ENCODE peak calls at places on chromosome 3, in eight cellular contexts. One of them, this sample, is unnamed.

GRCh38 chr3:171949559-171949958 is 89.8 kb upstream of the FNDC3B start:
- DNase-seq in ascending aorta: no peak
- DNase-seq in IMR-90: no peak
- DNase-seq in brain microvascular endothelial cell: no peak
- DNase-seq in CD8-positive, alpha-beta T cell: no peak
- DNase-seq in tibial nerve: no peak
- DNase-seq in osteoblast: no peak
- DNase-seq in CD8-positive, alpha-beta memory T cell: no peak
- DNase-seq in this sample: no peak

GRCh38 chr3:126557415-126557745 is 1.4 kb downstream of the C3orf22 start:
- DNase-seq in IMR-90: no peak
- DNase-seq in ascending aorta: peak
- DNase-seq in brain microvascular endothelial cell: no peak
- DNase-seq in tibial nerve: no peak
- DNase-seq in CD8-positive, alpha-beta T cell: peak
- DNase-seq in CD8-positive, alpha-beta memory T cell: no peak
- DNase-seq in osteoblast: peak
- DNase-seq in this sample: no peak

GRCh38 chr3:86954751-86955150 is 36.2 kb downstream of the VGLL3 start:
- DNase-seq in osteoblast: peak
- DNase-seq in IMR-90: no peak
- DNase-seq in CD8-positive, alpha-beta T cell: no peak
- DNase-seq in tibial nerve: no peak
- DNase-seq in brain microvascular endothelial cell: no peak
- DNase-seq in CD8-positive, alpha-beta memory T cell: no peak
- DNase-seq in ascending aorta: no peak
- DNase-seq in this sample: no peak

GRCh38 chr3:173589116-173589515 is 191.6 kb downstream of the NLGN1 start:
- DNase-seq in ascending aorta: no peak
- DNase-seq in CD8-positive, alpha-beta memory T cell: no peak
- DNase-seq in IMR-90: no peak
- DNase-seq in osteoblast: no peak
- DNase-seq in brain microvascular endothelial cell: no peak
- DNase-seq in CD8-positive, alpha-beta T cell: no peak
- DNase-seq in tibial nerve: no peak
- DNase-seq in this sample: no peak

GRCh38 chr3:66597316-66597863 is 96.6 kb upstream of the LRIG1 start:
- DNase-seq in tibial nerve: no peak
- DNase-seq in osteoblast: no peak
- DNase-seq in ascending aorta: no peak
- DNase-seq in brain microvascular endothelial cell: no peak
- DNase-seq in IMR-90: no peak
- DNase-seq in CD8-positive, alpha-beta memory T cell: no peak
- DNase-seq in CD8-positive, alpha-beta T cell: no peak
- DNase-seq in this sample: no peak

GRCh38 chr3:129117134-129117533 is 4.5 kb downstream of the RAB43 start:
- DNase-seq in CD8-positive, alpha-beta T cell: no peak
- DNase-seq in IMR-90: no peak
- DNase-seq in ascending aorta: no peak
- DNase-seq in osteoblast: no peak
- DNase-seq in CD8-positive, alpha-beta memory T cell: no peak
- DNase-seq in brain microvascular endothelial cell: no peak
- DNase-seq in tibial nerve: no peak
- DNase-seq in this sample: no peak

GRCh38 chr3:73710340-73710739 is 85.6 kb upstream of the PDZRN3 start:
- DNase-seq in tibial nerve: no peak
- DNase-seq in CD8-positive, alpha-beta T cell: no peak
- DNase-seq in osteoblast: no peak
- DNase-seq in IMR-90: peak
- DNase-seq in ascending aorta: no peak
- DNase-seq in brain microvascular endothelial cell: no peak
- DNase-seq in CD8-positive, alpha-beta memory T cell: no peak
- DNase-seq in this sample: no peak

GRCh38 chr3:15331606-15332404 is 581 bp downstream of the SH3BP5 start:
- DNase-seq in IMR-90: peak
- DNase-seq in brain microvascular endothelial cell: no peak
- DNase-seq in ascending aorta: peak
- DNase-seq in osteoblast: peak
- DNase-seq in CD8-positive, alpha-beta memory T cell: peak
- DNase-seq in CD8-positive, alpha-beta T cell: peak
- DNase-seq in tibial nerve: peak
- DNase-seq in this sample: no peak

GRCh38 chr3:155753038-155753647 is 8.3 kb upstream of the PLCH1 start:
- DNase-seq in CD8-positive, alpha-beta T cell: no peak
- DNase-seq in IMR-90: peak
- DNase-seq in CD8-positive, alpha-beta memory T cell: no peak
- DNase-seq in brain microvascular endothelial cell: no peak
- DNase-seq in osteoblast: peak
- DNase-seq in ascending aorta: no peak
- DNase-seq in tibial nerve: no peak
- DNase-seq in this sample: no peak

GRCh38 chr3:157104928-157105652 is 54.9 kb downstream of the CCNL1 start:
- DNase-seq in CD8-positive, alpha-beta memory T cell: no peak
- DNase-seq in ascending aorta: no peak
- DNase-seq in tibial nerve: no peak
- DNase-seq in brain microvascular endothelial cell: no peak
- DNase-seq in CD8-positive, alpha-beta T cell: no peak
- DNase-seq in IMR-90: no peak
- DNase-seq in osteoblast: no peak
- DNase-seq in this sample: no peak

GRCh38 chr3:87136066-87136596 is 91.0 kb upstream of the CHMP2B start:
- DNase-seq in IMR-90: no peak
- DNase-seq in CD8-positive, alpha-beta T cell: no peak
- DNase-seq in CD8-positive, alpha-beta memory T cell: no peak
- DNase-seq in brain microvascular endothelial cell: no peak
- DNase-seq in ascending aorta: no peak
- DNase-seq in osteoblast: no peak
- DNase-seq in tibial nerve: no peak
- DNase-seq in this sample: no peak

GRCh38 chr3:11057655-11058054 is 65.1 kb downstream of the SLC6A1 start:
- DNase-seq in osteoblast: no peak
- DNase-seq in CD8-positive, alpha-beta memory T cell: no peak
- DNase-seq in IMR-90: no peak
- DNase-seq in tibial nerve: no peak
- DNase-seq in ascending aorta: no peak
- DNase-seq in brain microvascular endothelial cell: no peak
- DNase-seq in CD8-positive, alpha-beta T cell: no peak
- DNase-seq in this sample: no peak

GRCh38 chr3:73502609-73503560 is 121.9 kb downstream of the PDZRN3 start:
- DNase-seq in brain microvascular endothelial cell: peak
- DNase-seq in tibial nerve: peak
- DNase-seq in CD8-positive, alpha-beta memory T cell: no peak
- DNase-seq in ascending aorta: peak
- DNase-seq in CD8-positive, alpha-beta T cell: peak
- DNase-seq in osteoblast: peak
- DNase-seq in IMR-90: peak
- DNase-seq in this sample: peak

GRCh38 chr3:113438224-113438623 is 3.1 kb downstream of the CFAP44 start:
- DNase-seq in IMR-90: no peak
- DNase-seq in tibial nerve: no peak
- DNase-seq in osteoblast: peak
- DNase-seq in ascending aorta: no peak
- DNase-seq in brain microvascular endothelial cell: no peak
- DNase-seq in CD8-positive, alpha-beta memory T cell: no peak
- DNase-seq in CD8-positive, alpha-beta T cell: no peak
- DNase-seq in this sample: no peak

GRCh38 chr3:148450819-148451218 is 246.9 kb upstream of the AGTR1 start:
- DNase-seq in CD8-positive, alpha-beta memory T cell: no peak
- DNase-seq in osteoblast: no peak
- DNase-seq in IMR-90: no peak
- DNase-seq in brain microvascular endothelial cell: no peak
- DNase-seq in ascending aorta: no peak
- DNase-seq in CD8-positive, alpha-beta T cell: no peak
- DNase-seq in tibial nerve: no peak
- DNase-seq in this sample: no peak

GRCh38 chr3:42264399-42265058 is 1.5 kb downstream of the CCK start:
- DNase-seq in ascending aorta: no peak
- DNase-seq in osteoblast: no peak
- DNase-seq in CD8-positive, alpha-beta memory T cell: no peak
- DNase-seq in brain microvascular endothelial cell: peak
- DNase-seq in IMR-90: peak
- DNase-seq in CD8-positive, alpha-beta T cell: no peak
- DNase-seq in tibial nerve: no peak
- DNase-seq in this sample: no peak

DNA sequence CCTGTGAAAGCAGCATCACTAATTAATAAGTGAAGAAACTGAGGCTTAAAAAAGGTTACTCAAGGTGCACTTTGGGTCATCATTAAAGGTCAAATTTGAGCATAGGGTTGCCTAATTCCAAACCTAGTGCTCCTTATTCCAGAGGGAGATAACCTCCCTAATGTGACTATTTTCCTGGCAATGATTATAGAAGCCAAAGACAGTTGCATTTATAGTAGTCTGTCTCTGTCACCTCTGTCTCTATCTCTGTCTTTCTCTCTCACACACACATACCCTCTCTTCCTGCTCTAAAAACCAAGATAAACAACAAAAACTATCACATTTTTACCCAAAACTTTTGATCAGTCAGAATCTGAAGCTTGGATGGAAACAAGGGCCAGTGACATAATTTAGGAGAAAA is 172.0 kb upstream of the LMCD1 start:
- DNase-seq in CD8-positive, alpha-beta memory T cell: no peak
- DNase-seq in tibial nerve: no peak
- DNase-seq in CD8-positive, alpha-beta T cell: no peak
- DNase-seq in IMR-90: no peak
- DNase-seq in osteoblast: no peak
- DNase-seq in brain microvascular endothelial cell: no peak
- DNase-seq in ascending aorta: no peak
- DNase-seq in this sample: no peak
- H3K27ac ChIP-seq in CD8-positive, alpha-beta memory T cell: no peak
- H3K27ac ChIP-seq in tibial nerve: no peak
- H3K27ac ChIP-seq in CD8-positive, alpha-beta T cell: no peak
- H3K27ac ChIP-seq in IMR-90: no peak
- H3K27ac ChIP-seq in osteoblast: no peak
- H3K27ac ChIP-seq in brain microvascular endothelial cell: no peak
- H3K27ac ChIP-seq in ascending aorta: no peak
- H3K27ac ChIP-seq in this sample: no peak

GRCh38 chr3:141444586-141445285 is 42.1 kb upstream of the RASA2 start:
- DNase-seq in CD8-positive, alpha-beta T cell: no peak
- DNase-seq in ascending aorta: no peak
- DNase-seq in brain microvascular endothelial cell: no peak
- DNase-seq in tibial nerve: no peak
- DNase-seq in osteoblast: no peak
- DNase-seq in IMR-90: no peak
- DNase-seq in CD8-positive, alpha-beta memory T cell: no peak
- DNase-seq in this sample: no peak

GRCh38 chr3:141441381-141442365 is 45.2 kb upstream of the RASA2 start:
- DNase-seq in tibial nerve: peak
- DNase-seq in CD8-positive, alpha-beta T cell: peak
- DNase-seq in ascending aorta: no peak
- DNase-seq in osteoblast: peak
- DNase-seq in CD8-positive, alpha-beta memory T cell: peak
- DNase-seq in IMR-90: peak
- DNase-seq in brain microvascular endothelial cell: peak
- DNase-seq in this sample: no peak

GRCh38 chr3:141442914-141443313 is 43.9 kb upstream of the RASA2 start:
- DNase-seq in brain microvascular endothelial cell: no peak
- DNase-seq in CD8-positive, alpha-beta T cell: no peak
- DNase-seq in CD8-positive, alpha-beta memory T cell: no peak
- DNase-seq in ascending aorta: no peak
- DNase-seq in tibial nerve: no peak
- DNase-seq in IMR-90: no peak
- DNase-seq in osteoblast: no peak
- DNase-seq in this sample: no peak

GRCh38 chr3:141440942-141441341 is 45.9 kb upstream of the RASA2 start:
- DNase-seq in tibial nerve: no peak
- DNase-seq in osteoblast: no peak
- DNase-seq in IMR-90: no peak
- DNase-seq in brain microvascular endothelial cell: no peak
- DNase-seq in ascending aorta: no peak
- DNase-seq in CD8-positive, alpha-beta T cell: no peak
- DNase-seq in CD8-positive, alpha-beta memory T cell: no peak
- DNase-seq in this sample: no peak

DNA sequence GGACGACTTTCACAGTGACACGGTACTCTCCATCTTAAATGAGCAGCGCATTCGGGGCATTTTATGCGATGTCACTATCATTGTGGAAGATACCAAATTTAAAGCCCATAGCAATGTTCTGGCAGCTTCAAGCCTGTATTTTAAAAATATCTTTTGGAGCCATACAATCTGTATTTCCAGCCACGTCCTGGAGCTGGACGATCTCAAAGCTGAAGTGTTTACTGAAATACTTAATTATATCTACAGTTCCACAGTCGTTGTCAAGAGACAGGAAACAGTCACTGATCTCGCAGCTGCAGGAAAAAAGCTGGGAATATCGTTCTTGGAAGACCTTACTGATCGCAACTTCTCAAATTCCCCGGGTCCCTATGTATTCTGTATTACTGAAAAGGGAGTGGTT is 44.4 kb upstream of the RASA2 start:
- DNase-seq in IMR-90: no peak
- DNase-seq in tibial nerve: no peak
- DNase-seq in osteoblast: no peak
- DNase-seq in brain microvascular endothelial cell: no peak
- DNase-seq in CD8-positive, alpha-beta memory T cell: no peak
- DNase-seq in CD8-positive, alpha-beta T cell: no peak
- DNase-seq in ascending aorta: no peak
- DNase-seq in this sample: no peak
- H3K27ac ChIP-seq in IMR-90: peak
- H3K27ac ChIP-seq in tibial nerve: no peak
- H3K27ac ChIP-seq in osteoblast: peak
- H3K27ac ChIP-seq in brain microvascular endothelial cell: peak
- H3K27ac ChIP-seq in CD8-positive, alpha-beta memory T cell: no peak
- H3K27ac ChIP-seq in CD8-positive, alpha-beta T cell: no peak
- H3K27ac ChIP-seq in ascending aorta: peak
- H3K27ac ChIP-seq in this sample: peak

DNA sequence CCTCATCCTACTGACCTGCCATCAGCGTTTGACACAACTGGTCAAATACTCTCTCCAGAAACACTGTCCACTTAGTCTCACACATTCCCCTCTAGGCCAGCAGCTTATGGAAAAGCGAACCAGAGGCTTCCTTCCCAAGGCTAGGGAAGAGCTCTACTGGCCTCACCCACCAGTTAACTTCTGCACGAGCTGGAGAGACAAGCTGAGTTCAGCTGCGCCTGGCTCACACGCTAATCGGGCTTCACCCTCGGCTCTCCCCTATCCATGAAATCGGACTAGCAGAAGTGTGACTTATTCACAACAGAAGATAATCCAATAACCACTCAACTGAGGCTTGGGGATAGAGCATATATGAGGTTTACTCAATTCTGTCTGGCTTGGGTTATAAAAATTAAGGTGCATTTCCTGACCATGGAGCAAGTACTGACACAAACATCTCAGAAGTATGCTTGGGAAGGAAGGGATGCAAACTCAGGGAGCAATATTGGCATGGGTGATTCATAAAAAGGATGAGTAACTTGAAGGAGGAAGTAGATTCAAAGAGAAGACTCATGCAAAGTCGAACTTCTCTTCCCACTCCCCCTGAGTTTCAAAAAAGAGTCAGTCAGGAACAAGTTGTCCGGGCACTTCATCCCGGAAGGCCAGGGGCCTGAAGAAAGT is 73.1 kb downstream of the XXYLT1 start:
- DNase-seq in CD8-positive, alpha-beta T cell: no peak
- DNase-seq in ascending aorta: no peak
- DNase-seq in brain microvascular endothelial cell: peak
- DNase-seq in tibial nerve: no peak
- DNase-seq in IMR-90: peak
- DNase-seq in CD8-positive, alpha-beta memory T cell: no peak
- DNase-seq in osteoblast: peak
- DNase-seq in this sample: no peak
- H3K27ac ChIP-seq in CD8-positive, alpha-beta T cell: no peak
- H3K27ac ChIP-seq in ascending aorta: no peak
- H3K27ac ChIP-seq in brain microvascular endothelial cell: peak
- H3K27ac ChIP-seq in tibial nerve: no peak
- H3K27ac ChIP-seq in IMR-90: peak
- H3K27ac ChIP-seq in CD8-positive, alpha-beta memory T cell: no peak
- H3K27ac ChIP-seq in osteoblast: peak
- H3K27ac ChIP-seq in this sample: no peak

GRCh38 chr3:184812845-184813157 is 835 bp downstream of the VPS8 start:
- DNase-seq in tibial nerve: no peak
- DNase-seq in brain microvascular endothelial cell: no peak
- DNase-seq in osteoblast: no peak
- DNase-seq in IMR-90: no peak
- DNase-seq in CD8-positive, alpha-beta memory T cell: no peak
- DNase-seq in CD8-positive, alpha-beta T cell: no peak
- DNase-seq in ascending aorta: no peak
- DNase-seq in this sample: no peak
- H3K27ac ChIP-seq in tibial nerve: peak
- H3K27ac ChIP-seq in brain microvascular endothelial cell: no peak
- H3K27ac ChIP-seq in osteoblast: peak
- H3K27ac ChIP-seq in IMR-90: peak
- H3K27ac ChIP-seq in CD8-positive, alpha-beta memory T cell: peak
- H3K27ac ChIP-seq in CD8-positive, alpha-beta T cell: peak
- H3K27ac ChIP-seq in ascending aorta: no peak
- H3K27ac ChIP-seq in this sample: no peak

This sample was measured in caudate nucleus.